ENCODE peak calls at places on chromosome 4, in nine cellular contexts. H is hepatocyte; A is lung; R is H9; V is neuronal stem cell; S is upper lobe of right lung; T is neural progenitor cell; D is CD4-positive, alpha-beta memory T cell; Q is effector memory CD4-positive, alpha-beta T cell. K is an unnamed sample.

GRCh38 chr4:37889849-37890500 is 909 bp upstream of the TBC1D1 start:
- DNase-seq in H (peak; percentile 18), A (no peak), R (peak; percentile 49), V (peak; percentile 20), S (no peak), T (peak; percentile 31), D (no peak), Q (no peak), K (peak; percentile 21)

GRCh38 chr4:169147217-169147616 is 123.5 kb downstream of the SH3RF1 start:
- DNase-seq in H (no peak), A (no peak), R (no peak), V (no peak), S (no peak), T (no peak), D (no peak), Q (no peak), K (no peak)

GRCh38 chr4:20272411-20272872 is 20.7 kb downstream of the SLIT2 start:
- DNase-seq in H (no peak), A (no peak), R (no peak), V (no peak), S (no peak), T (no peak), D (no peak), Q (no peak), K (no peak)

GRCh38 chr4:47038263-47038662 is 6.9 kb downstream of the GABRB1 start:
- DNase-seq in H (no peak), A (no peak), R (no peak), V (no peak), S (no peak), T (no peak), D (no peak), Q (no peak), K (no peak)

GRCh38 chr4:69640289-69640688 is 847 bp upstream of the UGT2A2 start:
- DNase-seq in H (no peak), A (no peak), R (no peak), V (no peak), S (no peak), T (no peak), D (no peak), Q (no peak), K (no peak)

GRCh38 chr4:176953021-176953420 is 160.3 kb upstream of the VEGFC start:
- DNase-seq in H (no peak), A (no peak), R (no peak), V (no peak), S (no peak), T (no peak), D (no peak), Q (no peak), K (no peak)

GRCh38 chr4:101114936-101115372 is 232.4 kb downstream of the PPP3CA start:
- DNase-seq in H (peak; percentile 26), A (no peak), R (peak; percentile 30), V (peak; percentile 39), S (no peak), T (peak; percentile 68), D (no peak), Q (no peak), K (no peak)

GRCh38 chr4:8585721-8586161 is 5.5 kb downstream of the GPR78 start:
- DNase-seq in H (no peak), A (no peak), R (no peak), V (no peak), S (peak; percentile 52), T (no peak), D (no peak), Q (no peak), K (no peak)

GRCh38 chr4:100188829-100189228 is 1.4 kb downstream of the DDIT4L start:
- DNase-seq in H (no peak), A (no peak), R (no peak), V (no peak), S (no peak), T (no peak), D (no peak), Q (no peak), K (no peak)

GRCh38 chr4:140426610-140427103 is 791 bp downstream of the CLGN start:
- DNase-seq in H (peak; percentile 19), A (no peak), R (no peak), V (peak; percentile 2), S (no peak), T (peak; percentile 73), D (no peak), Q (no peak), K (no peak)

GRCh38 chr4:128521156-128521555 is 233.5 kb upstream of the PGRMC2 start:
- DNase-seq in H (no peak), A (no peak), R (no peak), V (no peak), S (no peak), T (no peak), D (no peak), Q (no peak), K (no peak)

GRCh38 chr4:100369871-100370270 is 148.0 kb downstream of the EMCN start:
- DNase-seq in H (no peak), A (no peak), R (no peak), V (no peak), S (no peak), T (no peak), D (no peak), Q (no peak), K (no peak)

GRCh38 chr4:68119921-68120320 is 9.7 kb downstream of the TMPRSS11F start:
- DNase-seq in H (no peak), A (no peak), R (no peak), V (no peak), S (no peak), T (no peak), D (no peak), Q (no peak), K (no peak)

GRCh38 chr4:160580581-160580980 is 1477.7 kb downstream of the RAPGEF2 start:
- DNase-seq in H (no peak), A (no peak), R (no peak), V (no peak), S (no peak), T (no peak), D (no peak), Q (no peak), K (no peak)

GRCh38 chr4:20248155-20248558 is 3.5 kb upstream of the SLIT2 start:
- DNase-seq in H (peak; percentile 77), A (no peak), R (no peak), V (peak; percentile 27), S (no peak), T (peak; percentile 69), D (no peak), Q (no peak), K (no peak)

GRCh38 chr4:2285665-2286381 is 23.9 kb upstream of the MXD4 start:
- DNase-seq in H (no peak), A (no peak), R (no peak), V (no peak), S (peak; percentile 58), T (no peak), D (no peak), Q (no peak), K (no peak)
- H3K4me1 ChIP-seq in H (peaks cover 9% of the 10 kb centered on the region), A (no peaks in the 10 kb centered on the region), R (no peaks in the 10 kb centered on the region), V (no peaks in the 10 kb centered on the region), S (no peaks in the 10 kb centered on the region), T (peaks cover 19% of the 10 kb centered on the region), D (peaks cover 59% of the 10 kb centered on the region), Q (peaks cover 40% of the 10 kb centered on the region), K (no peaks in the 10 kb centered on the region)

DNA sequence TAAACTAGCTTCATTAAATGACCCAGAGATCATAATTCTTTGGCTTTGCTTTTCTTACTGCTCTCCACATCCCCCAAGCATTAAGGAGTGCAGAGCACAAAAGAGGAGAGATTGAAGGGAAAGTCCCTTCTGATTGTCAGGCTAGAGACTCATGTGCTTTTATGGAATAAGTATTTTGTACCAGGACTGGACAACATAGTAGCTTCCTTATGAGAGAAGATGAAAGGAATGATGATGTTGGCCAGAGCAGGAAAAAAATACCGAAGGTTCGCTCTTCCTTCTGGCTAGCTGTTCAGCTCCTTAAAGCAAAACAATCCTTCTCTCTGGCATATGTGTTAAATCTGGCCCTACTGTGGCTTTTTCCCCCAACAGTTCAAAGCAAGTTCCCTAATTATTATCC is 53.1 kb downstream of the HOPX start:
- DNase-seq in H (no peak), A (no peak), R (no peak), V (no peak), S (no peak), T (no peak), D (no peak), Q (no peak), K (no peak)
- H3K9me3 ChIP-seq in H (no peaks in the 10 kb centered on the region), A (peaks cover 8% of the 10 kb centered on the region), R (no peaks in the 10 kb centered on the region), V (no peaks in the 10 kb centered on the region), S (no peaks in the 10 kb centered on the region), T (no peaks in the 10 kb centered on the region), D (no peaks in the 10 kb centered on the region), Q (no peaks in the 10 kb centered on the region), K (no peaks in the 10 kb centered on the region)

DNA sequence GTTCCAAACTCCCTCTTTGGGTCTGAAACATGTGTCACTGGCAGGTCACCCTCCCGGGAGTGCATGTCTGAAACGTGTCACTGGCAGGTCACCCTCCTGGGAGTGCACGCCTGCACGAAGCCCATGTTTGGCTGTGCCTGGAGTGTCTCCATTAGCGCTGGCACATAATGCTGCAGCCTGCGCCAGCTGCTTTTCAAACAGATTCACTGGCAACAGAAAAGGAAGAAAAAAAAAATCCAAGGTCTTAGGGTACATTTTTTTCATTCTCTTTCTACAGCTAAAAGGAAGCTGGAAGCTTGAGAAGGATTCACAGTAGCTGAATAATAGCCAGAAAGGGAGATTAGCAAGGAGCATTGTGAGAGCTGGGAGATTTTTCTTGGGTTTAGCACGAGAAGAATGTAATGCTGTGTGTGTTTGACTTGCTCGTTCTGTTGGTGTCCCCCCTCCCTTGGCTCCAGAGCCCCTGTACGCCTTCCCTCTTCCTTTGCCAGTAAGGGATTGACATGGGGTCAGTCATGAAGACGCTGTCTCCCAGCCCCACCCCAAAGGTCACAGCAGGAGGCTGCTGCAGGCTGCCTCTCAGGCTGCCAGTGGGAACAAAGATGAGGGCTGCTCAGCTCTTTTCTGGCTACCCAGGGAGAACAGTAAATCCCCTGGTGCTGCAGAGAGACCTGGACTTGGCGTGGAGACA is 39.1 kb upstream of the TLR3 start:
- DNase-seq in H (peak; percentile 62), A (peak; percentile 50), R (no peak), V (peak; percentile 80), S (peak; percentile 71), T (peak; percentile 90), D (no peak), Q (no peak), K (peak; percentile 54)
- H3K27ac ChIP-seq in H (peak overlapping the region; percentile 77), A (peak overlapping the region; percentile 85), R (no peak overlapping the region), V (peak overlapping the region; percentile 95), S (peak overlapping the region; percentile 65), T (peak overlapping the region; percentile 91), D (no peak overlapping the region), Q (no peak overlapping the region), K (peak overlapping the region; percentile 74)

GRCh38 chr4:113637823-113638691 is 123.5 kb downstream of the CAMK2D start:
- DNase-seq in H (no peak), A (no peak), R (no peak), V (no peak), S (no peak), T (peak; percentile 27), D (no peak), Q (no peak), K (no peak)

GRCh38 chr4:113636438-113636818 is 125.1 kb downstream of the CAMK2D start:
- DNase-seq in H (no peak), A (no peak), R (no peak), V (no peak), S (no peak), T (no peak), D (peak; percentile 41), Q (no peak), K (no peak)

GRCh38 chr4:113636877-113637276 is 124.7 kb downstream of the CAMK2D start:
- DNase-seq in H (no peak), A (no peak), R (no peak), V (no peak), S (no peak), T (no peak), D (peak; percentile 61), Q (peak; percentile 14), K (no peak)

GRCh38 chr4:113635739-113636437 is 125.7 kb downstream of the CAMK2D start:
- DNase-seq in H (no peak), A (no peak), R (no peak), V (no peak), S (no peak), T (no peak), D (no peak), Q (no peak), K (no peak)

GRCh38 chr4:113637363-113637762 is 124.2 kb downstream of the CAMK2D start:
- DNase-seq in H (no peak), A (no peak), R (no peak), V (no peak), S (no peak), T (no peak), D (no peak), Q (no peak), K (no peak)
- H3K4me1 ChIP-seq in H (peaks cover 49% of the 10 kb centered on the region), A (peaks cover 8% of the 10 kb centered on the region), R (no peaks in the 10 kb centered on the region), V (peaks cover 11% of the 10 kb centered on the region), S (peaks cover 32% of the 10 kb centered on the region), T (peaks cover 9% of the 10 kb centered on the region), D (peaks cover 48% of the 10 kb centered on the region), Q (peaks cover 23% of the 10 kb centered on the region), K (no peaks in the 10 kb centered on the region)

K was measured in ascending aorta.